ENCODE peak calls at places on chromosome 2, in six cellular contexts. W is MM.1S, F is OCI-LY7, Y is Karpas-422, G is neural progenitor cell, C is osteoblast. U is an unnamed sample. For H3K79me2, the result is how much of the 10 kb centered on the place peaks cover.

GRCh38 chr2:156343940-156344301 is 11.4 kb upstream of the NR4A2 start:
- DNase-seq in W (no peak), Y (no peak), F (no peak), G (no peak), C (no peak), U (no peak)

GRCh38 chr2:32756074-32756727 is 128.4 kb downstream of the TTC27 start:
- DNase-seq in C (no peak), G (no peak), F (no peak), W (peak), Y (no peak), U (no peak)

GRCh38 chr2:42848270-42848669 is 55.9 kb upstream of the HAAO start:
- DNase-seq in F (no peak), W (no peak), Y (no peak), G (no peak), C (peak), U (no peak)

GRCh38 chr2:15945909-15946705 is 5.8 kb downstream of the MYCN start:
- DNase-seq in G (no peak), F (no peak), C (no peak), W (no peak), Y (no peak), U (no peak)

GRCh38 chr2:46859482-46859881 is 56.1 kb downstream of the MCFD2 start:
- DNase-seq in Y (no peak), G (no peak), F (no peak), C (no peak), W (no peak), U (no peak)

GRCh38 chr2:128196026-128196822 is 105.2 kb downstream of the UGGT1 start:
- DNase-seq in F (no peak), C (peak), G (no peak), W (no peak), Y (no peak), U (no peak)

GRCh38 chr2:32484907-32485306 is 128.1 kb downstream of the BIRC6 start:
- DNase-seq in G (no peak), Y (no peak), F (no peak), C (peak), W (no peak), U (no peak)

GRCh38 chr2:160222546-160223281 is 22.6 kb upstream of the ITGB6 start:
- DNase-seq in C (no peak), F (no peak), G (no peak), Y (no peak), W (no peak), U (no peak)

GRCh38 chr2:109438773-109439191 is 175.0 kb downstream of the SEPTIN10 start:
- DNase-seq in F (no peak), Y (no peak), G (no peak), C (peak), W (no peak), U (no peak)

GRCh38 chr2:151437630-151438029 is 27.9 kb downstream of the RIF1 start:
- DNase-seq in G (peak), F (peak), W (peak), Y (peak), C (no peak), U (no peak)

GRCh38 chr2:1881998-1882397 is 137.7 kb upstream of the PXDN start:
- DNase-seq in C (peak), F (no peak), W (no peak), G (no peak), Y (no peak), U (no peak)

GRCh38 chr2:88011011-88011410 is 5.3 kb downstream of the RNU2-63P start:
- DNase-seq in F (no peak), Y (no peak), G (no peak), C (no peak), W (no peak), U (no peak)

GRCh38 chr2:37188570-37188969 is at the start of gene SULT6B1:
- DNase-seq in C (no peak), F (no peak), W (no peak), Y (no peak), G (no peak), U (no peak)

GRCh38 chr2:204776781-204777559 is 231.7 kb downstream of the PARD3B start:
- DNase-seq in F (no peak), Y (no peak), W (no peak), C (no peak), G (no peak), U (no peak)

GRCh38 chr2:240836781-240837467 is 16.9 kb upstream of the KIF1A start:
- DNase-seq in C (peak), W (no peak), F (no peak), Y (no peak), G (no peak), U (no peak)

GRCh38 chr2:192585418-192585817 is 390.7 kb upstream of the TMEFF2 start:
- DNase-seq in W (no peak), G (no peak), C (no peak), F (no peak), Y (no peak), U (no peak)

GRCh38 chr2:233620204-233620603 is 2.8 kb downstream of the UGT1A8 start:
- DNase-seq in W (no peak), C (no peak), G (no peak), Y (no peak), F (no peak), U (no peak)

GRCh38 chr2:190716176-190716807 is 67.4 kb downstream of the NAB1 start:
- DNase-seq in C (no peak), F (no peak), W (no peak), G (no peak), Y (no peak), U (no peak)

GRCh38 chr2:188607501-188607900 is 315.8 kb downstream of the GULP1 start:
- DNase-seq in F (no peak), Y (no peak), C (no peak), W (peak), G (no peak), U (peak)

GRCh38 chr2:185219981-185220380 is 518.6 kb upstream of the FSIP2 start:
- DNase-seq in C (no peak), Y (no peak), W (no peak), G (no peak), F (no peak), U (no peak)

GRCh38 chr2:45968946-45969584 is 317.6 kb downstream of the PRKCE start:
- DNase-seq in C (no peak), Y (no peak), F (no peak), W (no peak), G (no peak), U (no peak)

GRCh38 chr2:239763433-239764097 is 261.6 kb downstream of the NDUFA10 start:
- DNase-seq in F (no peak), G (peak), C (peak), Y (no peak), W (no peak), U (no peak)

GRCh38 chr2:215874418-215874817 is 138.9 kb downstream of the MREG start:
- DNase-seq in G (no peak), Y (no peak), F (no peak), W (no peak), C (peak), U (no peak)

GRCh38 chr2:197705912-197706838 is 1.0 kb downstream of the MARS2 start:
- DNase-seq in W (peak), C (peak), G (peak), Y (peak), F (peak), U (peak)

GRCh38 chr2:235935773-235936172 is 232.4 kb downstream of the GBX2 start:
- DNase-seq in G (no peak), F (no peak), Y (no peak), W (no peak), C (no peak), U (no peak)

GRCh38 chr2:23595601-23596251 is 210.7 kb downstream of the KLHL29 start:
- DNase-seq in G (peak), C (peak), F (no peak), Y (no peak), W (no peak), U (no peak)

DNA sequence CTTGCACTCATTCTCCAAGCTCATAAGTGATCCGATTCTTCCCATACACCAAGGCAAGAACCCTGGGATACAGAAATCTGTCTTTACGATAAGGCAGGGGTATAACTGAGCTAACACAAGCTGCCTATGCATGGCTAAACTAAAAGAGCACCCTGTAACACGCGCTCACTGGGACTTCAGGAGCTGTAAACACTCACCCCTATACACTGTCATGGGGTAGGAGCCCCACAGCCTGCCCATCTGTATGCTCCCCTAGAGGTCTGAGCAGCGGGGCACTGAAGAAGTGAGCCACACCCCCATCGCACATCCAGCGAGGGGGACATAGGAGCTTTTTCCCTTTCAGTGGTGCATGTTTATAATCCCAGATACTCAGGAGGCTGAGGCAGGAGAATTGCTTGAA is 46.7 kb downstream of the METTL8 start:
- DNase-seq in C (no peak), F (no peak), G (no peak), W (no peak), Y (no peak), U (no peak)
- H3K79me2 ChIP-seq in C (under half), F (under half), G (under half), W (under half), Y (under half), U (under half)

GRCh38 chr2:29114514-29114840 is 738 bp upstream of the CLIP4 start:
- DNase-seq in Y (no peak), W (no peak), G (no peak), C (no peak), F (no peak), U (no peak)
- H3K79me2 ChIP-seq in Y (under half), W (under half), G (under half), C (under half), F (under half), U (under half)

DNA sequence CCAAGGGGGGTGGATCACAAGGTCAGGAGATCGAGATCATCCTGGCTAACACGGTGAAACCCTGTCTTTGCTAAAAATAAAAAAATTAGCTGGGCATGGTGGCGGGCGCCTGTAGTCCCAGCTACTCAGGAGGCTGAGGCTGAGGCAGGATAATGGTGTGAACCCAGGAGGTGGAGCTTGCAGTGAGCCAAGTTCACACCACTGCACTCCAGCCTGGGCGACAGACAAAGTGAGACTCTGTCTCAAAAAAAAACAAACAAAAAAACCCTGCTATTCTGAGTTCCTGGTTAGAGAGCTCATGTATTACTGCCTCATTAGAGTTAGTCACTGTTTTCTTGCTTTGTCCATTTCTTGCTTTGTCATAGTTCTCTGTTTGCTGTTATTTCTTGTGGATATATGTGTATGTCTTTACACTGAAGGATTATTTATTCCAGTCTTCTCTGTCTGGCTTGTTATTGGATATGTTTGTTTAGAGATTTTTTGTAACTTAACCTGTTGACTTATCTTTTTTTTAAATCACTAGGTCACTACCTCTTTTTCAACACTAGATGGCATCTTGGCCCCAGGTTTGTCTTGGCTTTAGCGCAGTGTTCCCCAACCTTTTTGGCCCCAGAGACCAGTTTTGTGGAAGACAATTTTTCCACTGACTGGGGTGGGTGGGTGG is 17.0 kb downstream of the TTLL4 start:
- DNase-seq in G (no peak), C (peak), F (peak), Y (peak), W (peak), U (no peak)
- H3K79me2 ChIP-seq in G (half or more), C (half or more), F (half or more), Y (half or more), W (half or more), U (half or more)

GRCh38 chr2:113182471-113183260 is 8.9 kb downstream of the PSD4 start:
- DNase-seq in G (no peak), F (no peak), Y (no peak), C (no peak), W (no peak), U (no peak)
- H3K79me2 ChIP-seq in G (under half), F (under half), Y (half or more), C (under half), W (half or more), U (half or more)

GRCh38 chr2:54585136-54585535 is 129.0 kb downstream of the SPTBN1 start:
- DNase-seq in W (no peak), Y (no peak), G (no peak), C (peak), F (no peak), U (no peak)
- H3K79me2 ChIP-seq in W (half or more), Y (under half), G (half or more), C (half or more), F (half or more), U (half or more)

GRCh38 chr2:199452200-199452990 is 5.3 kb downstream of the SATB2 start:
- DNase-seq in F (no peak), C (no peak), W (no peak), G (no peak), Y (no peak), U (no peak)

GRCh38 chr2:199446996-199447395 is 10.7 kb downstream of the SATB2 start:
- DNase-seq in Y (no peak), F (no peak), C (no peak), G (no peak), W (no peak), U (no peak)

GRCh38 chr2:199444749-199445148 is 13.0 kb downstream of the SATB2 start:
- DNase-seq in Y (no peak), W (no peak), G (no peak), C (no peak), F (no peak), U (no peak)

GRCh38 chr2:199452991-199453379 is 4.8 kb downstream of the SATB2 start:
- DNase-seq in Y (no peak), F (no peak), C (no peak), G (no peak), W (no peak), U (no peak)

DNA sequence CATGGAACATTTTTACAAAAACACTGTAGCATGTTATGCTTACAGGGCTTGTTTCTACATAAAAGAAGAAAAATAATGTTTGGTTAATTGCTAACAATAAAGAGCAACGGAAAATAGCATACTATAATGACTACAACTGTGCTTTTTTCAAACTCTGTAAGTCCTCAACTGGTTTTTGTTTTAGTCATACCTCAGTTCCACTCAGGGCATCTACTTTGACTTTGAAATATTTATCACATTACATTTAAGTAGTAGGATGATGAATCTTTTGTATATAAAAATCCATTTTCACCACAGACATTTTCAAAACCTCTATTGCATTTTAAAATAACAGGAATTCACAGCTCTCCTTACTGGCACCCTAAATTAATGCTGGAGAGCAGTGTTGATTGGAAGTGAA is 8.3 kb downstream of the SATB2 start:
- DNase-seq in W (no peak), G (no peak), Y (no peak), C (no peak), F (no peak), U (no peak)
- H3K79me2 ChIP-seq in W (under half), G (under half), Y (under half), C (half or more), F (half or more), U (under half)

GRCh38 chr2:68152651-68153347 is 4.9 kb upstream of the PNO1 start:
- DNase-seq in Y (no peak), F (no peak), W (no peak), G (no peak), C (no peak), U (no peak)
- H3K79me2 ChIP-seq in Y (half or more), F (under half), W (under half), G (under half), C (under half), U (under half)

DNA sequence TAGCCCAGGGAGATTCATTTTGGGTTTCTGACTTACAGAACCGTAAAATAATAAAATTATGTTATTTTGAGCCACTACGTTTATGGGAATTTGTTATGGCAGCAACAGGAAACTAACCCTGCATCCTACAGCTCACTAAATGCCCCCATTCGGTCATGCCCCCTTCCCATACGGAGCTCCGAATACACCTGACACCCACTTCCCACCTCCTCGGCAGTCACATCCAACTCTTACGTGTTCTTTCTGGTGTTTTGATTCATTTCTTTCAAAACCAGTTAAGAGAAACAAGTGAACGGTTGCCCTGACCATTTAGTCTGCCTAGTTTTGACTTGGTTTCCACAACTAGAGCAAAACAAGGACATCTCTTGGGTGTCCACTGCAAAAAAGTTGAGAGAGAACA is 19.7 kb downstream of the EIPR1 start:
- DNase-seq in W (no peak), Y (no peak), C (no peak), G (no peak), F (no peak), U (no peak)
- H3K79me2 ChIP-seq in W (under half), Y (half or more), C (under half), G (under half), F (half or more), U (under half)